ENCODE peak calls at places on chromosomes 11 and 22, in ten cellular contexts. One of them, this sample, is unnamed. For H3K9me3, the result is how much of the 10 kb centered on the place peaks cover.

GRCh38 chr11:15663778-15664218 is 549.1 kb downstream of the INSC start:
- DNase-seq in PC-3: no peak
- DNase-seq in endothelial cell of umbilical vein: no peak
- DNase-seq in A549: no peak
- DNase-seq in IMR-90: no peak
- DNase-seq in Karpas-422: no peak
- DNase-seq in mesenchymal stem cell: peak
- DNase-seq in PC-9: no peak
- DNase-seq in HCT116: no peak
- DNase-seq in fibroblast of lung: no peak
- DNase-seq in this sample: no peak

GRCh38 chr22:17375914-17376614 is 6.8 kb downstream of the CECR2 start:
- DNase-seq in IMR-90: no peak
- DNase-seq in mesenchymal stem cell: no peak
- DNase-seq in Karpas-422: no peak
- DNase-seq in A549: no peak
- DNase-seq in endothelial cell of umbilical vein: no peak
- DNase-seq in fibroblast of lung: no peak
- DNase-seq in HCT116: no peak
- DNase-seq in PC-9: no peak
- DNase-seq in PC-3: no peak
- DNase-seq in this sample: no peak

GRCh38 chr11:122202951-122203456 is 87.0 kb upstream of the BLID start:
- DNase-seq in mesenchymal stem cell: peak
- DNase-seq in fibroblast of lung: peak
- DNase-seq in A549: peak
- DNase-seq in PC-3: peak
- DNase-seq in HCT116: peak
- DNase-seq in IMR-90: peak
- DNase-seq in Karpas-422: peak
- DNase-seq in endothelial cell of umbilical vein: no peak
- DNase-seq in PC-9: peak
- DNase-seq in this sample: peak

GRCh38 chr11:16946477-16947282 is 67.5 kb downstream of the PLEKHA7 start:
- DNase-seq in A549: no peak
- DNase-seq in PC-9: no peak
- DNase-seq in HCT116: no peak
- DNase-seq in mesenchymal stem cell: no peak
- DNase-seq in Karpas-422: peak
- DNase-seq in PC-3: no peak
- DNase-seq in endothelial cell of umbilical vein: no peak
- DNase-seq in IMR-90: no peak
- DNase-seq in fibroblast of lung: no peak
- DNase-seq in this sample: no peak

GRCh38 chr22:20471126-20471833 is 24.3 kb downstream of the KLHL22 start:
- DNase-seq in HCT116: no peak
- DNase-seq in fibroblast of lung: no peak
- DNase-seq in Karpas-422: no peak
- DNase-seq in PC-3: no peak
- DNase-seq in IMR-90: no peak
- DNase-seq in mesenchymal stem cell: no peak
- DNase-seq in endothelial cell of umbilical vein: no peak
- DNase-seq in PC-9: no peak
- DNase-seq in A549: no peak
- DNase-seq in this sample: no peak

GRCh38 chr11:46369458-46370152 is 11.9 kb upstream of the MDK start:
- DNase-seq in PC-3: peak
- DNase-seq in HCT116: peak
- DNase-seq in mesenchymal stem cell: peak
- DNase-seq in Karpas-422: peak
- DNase-seq in endothelial cell of umbilical vein: peak
- DNase-seq in fibroblast of lung: peak
- DNase-seq in A549: peak
- DNase-seq in IMR-90: peak
- DNase-seq in PC-9: peak
- DNase-seq in this sample: peak

GRCh38 chr11:17415523-17416104 is 27.2 kb upstream of the KCNJ11 start:
- DNase-seq in endothelial cell of umbilical vein: no peak
- DNase-seq in fibroblast of lung: no peak
- DNase-seq in Karpas-422: no peak
- DNase-seq in HCT116: no peak
- DNase-seq in IMR-90: no peak
- DNase-seq in mesenchymal stem cell: no peak
- DNase-seq in PC-9: no peak
- DNase-seq in PC-3: no peak
- DNase-seq in A549: no peak
- DNase-seq in this sample: peak

GRCh38 chr11:83056204-83056603 is 15.5 kb downstream of the RAB30 start:
- DNase-seq in PC-9: no peak
- DNase-seq in HCT116: no peak
- DNase-seq in A549: no peak
- DNase-seq in endothelial cell of umbilical vein: peak
- DNase-seq in Karpas-422: no peak
- DNase-seq in mesenchymal stem cell: no peak
- DNase-seq in IMR-90: no peak
- DNase-seq in fibroblast of lung: no peak
- DNase-seq in PC-3: peak
- DNase-seq in this sample: no peak

GRCh38 chr11:123829745-123830144 is 23.6 kb upstream of the OR6M1 start:
- DNase-seq in Karpas-422: no peak
- DNase-seq in HCT116: no peak
- DNase-seq in endothelial cell of umbilical vein: no peak
- DNase-seq in fibroblast of lung: no peak
- DNase-seq in PC-9: no peak
- DNase-seq in IMR-90: no peak
- DNase-seq in mesenchymal stem cell: no peak
- DNase-seq in PC-3: no peak
- DNase-seq in A549: no peak
- DNase-seq in this sample: no peak

GRCh38 chr11:123838659-123839058 is 32.5 kb upstream of the OR6M1 start:
- DNase-seq in HCT116: no peak
- DNase-seq in endothelial cell of umbilical vein: no peak
- DNase-seq in PC-3: peak
- DNase-seq in mesenchymal stem cell: no peak
- DNase-seq in fibroblast of lung: no peak
- DNase-seq in IMR-90: no peak
- DNase-seq in Karpas-422: no peak
- DNase-seq in A549: no peak
- DNase-seq in PC-9: no peak
- DNase-seq in this sample: no peak

GRCh38 chr11:123838199-123838598 is 32.0 kb upstream of the OR6M1 start:
- DNase-seq in PC-9: no peak
- DNase-seq in fibroblast of lung: no peak
- DNase-seq in endothelial cell of umbilical vein: no peak
- DNase-seq in mesenchymal stem cell: no peak
- DNase-seq in IMR-90: no peak
- DNase-seq in PC-3: no peak
- DNase-seq in Karpas-422: no peak
- DNase-seq in A549: no peak
- DNase-seq in HCT116: no peak
- DNase-seq in this sample: no peak

GRCh38 chr11:123833095-123833494 is 26.9 kb upstream of the OR6M1 start:
- DNase-seq in HCT116: no peak
- DNase-seq in PC-3: peak
- DNase-seq in A549: no peak
- DNase-seq in mesenchymal stem cell: no peak
- DNase-seq in fibroblast of lung: no peak
- DNase-seq in endothelial cell of umbilical vein: no peak
- DNase-seq in IMR-90: no peak
- DNase-seq in PC-9: no peak
- DNase-seq in Karpas-422: no peak
- DNase-seq in this sample: no peak
- H3K4me2 ChIP-seq in HCT116: no peak
- H3K4me2 ChIP-seq in PC-3: no peak
- H3K4me2 ChIP-seq in A549: no peak
- H3K4me2 ChIP-seq in mesenchymal stem cell: no peak
- H3K4me2 ChIP-seq in fibroblast of lung: no peak
- H3K4me2 ChIP-seq in endothelial cell of umbilical vein: no peak
- H3K4me2 ChIP-seq in IMR-90: no peak
- H3K4me2 ChIP-seq in PC-9: no peak
- H3K4me2 ChIP-seq in Karpas-422: no peak
- H3K4me2 ChIP-seq in this sample: no peak

GRCh38 chr11:70539360-70540095 is 141.2 kb downstream of the CTTN start:
- DNase-seq in fibroblast of lung: no peak
- DNase-seq in Karpas-422: no peak
- DNase-seq in PC-3: no peak
- DNase-seq in mesenchymal stem cell: no peak
- DNase-seq in HCT116: no peak
- DNase-seq in A549: no peak
- DNase-seq in endothelial cell of umbilical vein: no peak
- DNase-seq in PC-9: no peak
- DNase-seq in IMR-90: no peak
- DNase-seq in this sample: no peak
- H3K9me3 ChIP-seq in fibroblast of lung: under half
- H3K9me3 ChIP-seq in Karpas-422: under half
- H3K9me3 ChIP-seq in PC-3: under half
- H3K9me3 ChIP-seq in mesenchymal stem cell: under half
- H3K9me3 ChIP-seq in HCT116: under half
- H3K9me3 ChIP-seq in A549: under half
- H3K9me3 ChIP-seq in endothelial cell of umbilical vein: under half
- H3K9me3 ChIP-seq in PC-9: under half
- H3K9me3 ChIP-seq in IMR-90: under half
- H3K9me3 ChIP-seq in this sample: under half

GRCh38 chr22:39473856-39474255 is 17.0 kb downstream of the MGAT3 start:
- DNase-seq in PC-9: no peak
- DNase-seq in endothelial cell of umbilical vein: no peak
- DNase-seq in HCT116: no peak
- DNase-seq in fibroblast of lung: no peak
- DNase-seq in Karpas-422: no peak
- DNase-seq in PC-3: no peak
- DNase-seq in A549: no peak
- DNase-seq in mesenchymal stem cell: no peak
- DNase-seq in IMR-90: no peak
- DNase-seq in this sample: no peak

GRCh38 chr22:39474351-39474991 is 17.7 kb downstream of the MGAT3 start:
- DNase-seq in mesenchymal stem cell: peak
- DNase-seq in PC-3: no peak
- DNase-seq in A549: no peak
- DNase-seq in endothelial cell of umbilical vein: no peak
- DNase-seq in Karpas-422: peak
- DNase-seq in fibroblast of lung: no peak
- DNase-seq in PC-9: peak
- DNase-seq in HCT116: no peak
- DNase-seq in IMR-90: peak
- DNase-seq in this sample: no peak

GRCh38 chr22:39476664-39477063 is 19.9 kb downstream of the MGAT3 start:
- DNase-seq in mesenchymal stem cell: no peak
- DNase-seq in Karpas-422: no peak
- DNase-seq in PC-3: no peak
- DNase-seq in HCT116: no peak
- DNase-seq in PC-9: no peak
- DNase-seq in A549: no peak
- DNase-seq in endothelial cell of umbilical vein: no peak
- DNase-seq in IMR-90: no peak
- DNase-seq in fibroblast of lung: no peak
- DNase-seq in this sample: no peak

GRCh38 chr22:39475902-39476301 is 19.1 kb downstream of the MGAT3 start:
- DNase-seq in A549: no peak
- DNase-seq in endothelial cell of umbilical vein: no peak
- DNase-seq in fibroblast of lung: no peak
- DNase-seq in PC-9: no peak
- DNase-seq in PC-3: no peak
- DNase-seq in mesenchymal stem cell: no peak
- DNase-seq in Karpas-422: no peak
- DNase-seq in IMR-90: no peak
- DNase-seq in HCT116: no peak
- DNase-seq in this sample: no peak

GRCh38 chr22:39475337-39475736 is 18.5 kb downstream of the MGAT3 start:
- DNase-seq in Karpas-422: peak
- DNase-seq in PC-9: no peak
- DNase-seq in HCT116: no peak
- DNase-seq in A549: no peak
- DNase-seq in mesenchymal stem cell: no peak
- DNase-seq in IMR-90: no peak
- DNase-seq in endothelial cell of umbilical vein: no peak
- DNase-seq in fibroblast of lung: no peak
- DNase-seq in PC-3: no peak
- DNase-seq in this sample: no peak
- H3K4me2 ChIP-seq in Karpas-422: peak
- H3K4me2 ChIP-seq in PC-9: no peak
- H3K4me2 ChIP-seq in HCT116: no peak
- H3K4me2 ChIP-seq in A549: no peak
- H3K4me2 ChIP-seq in mesenchymal stem cell: no peak
- H3K4me2 ChIP-seq in IMR-90: no peak
- H3K4me2 ChIP-seq in endothelial cell of umbilical vein: no peak
- H3K4me2 ChIP-seq in fibroblast of lung: no peak
- H3K4me2 ChIP-seq in PC-3: no peak
- H3K4me2 ChIP-seq in this sample: no peak

GRCh38 chr22:47655930-47656329 is 893.5 kb downstream of the TBC1D22A start:
- DNase-seq in A549: no peak
- DNase-seq in Karpas-422: no peak
- DNase-seq in fibroblast of lung: no peak
- DNase-seq in endothelial cell of umbilical vein: no peak
- DNase-seq in IMR-90: no peak
- DNase-seq in PC-9: no peak
- DNase-seq in PC-3: no peak
- DNase-seq in HCT116: no peak
- DNase-seq in mesenchymal stem cell: no peak
- DNase-seq in this sample: no peak

GRCh38 chr22:47658182-47658581 is 895.7 kb downstream of the TBC1D22A start:
- DNase-seq in HCT116: no peak
- DNase-seq in fibroblast of lung: no peak
- DNase-seq in PC-9: no peak
- DNase-seq in endothelial cell of umbilical vein: no peak
- DNase-seq in mesenchymal stem cell: no peak
- DNase-seq in A549: no peak
- DNase-seq in Karpas-422: no peak
- DNase-seq in IMR-90: no peak
- DNase-seq in PC-3: no peak
- DNase-seq in this sample: no peak

GRCh38 chr22:47656806-47657205 is 894.4 kb downstream of the TBC1D22A start:
- DNase-seq in PC-3: no peak
- DNase-seq in IMR-90: no peak
- DNase-seq in Karpas-422: no peak
- DNase-seq in PC-9: no peak
- DNase-seq in fibroblast of lung: no peak
- DNase-seq in mesenchymal stem cell: no peak
- DNase-seq in endothelial cell of umbilical vein: no peak
- DNase-seq in HCT116: no peak
- DNase-seq in A549: no peak
- DNase-seq in this sample: no peak

GRCh38 chr22:47663615-47664605 is 901.5 kb downstream of the TBC1D22A start:
- DNase-seq in Karpas-422: no peak
- DNase-seq in A549: no peak
- DNase-seq in PC-3: no peak
- DNase-seq in IMR-90: no peak
- DNase-seq in HCT116: no peak
- DNase-seq in PC-9: no peak
- DNase-seq in fibroblast of lung: no peak
- DNase-seq in mesenchymal stem cell: no peak
- DNase-seq in endothelial cell of umbilical vein: no peak
- DNase-seq in this sample: no peak

DNA sequence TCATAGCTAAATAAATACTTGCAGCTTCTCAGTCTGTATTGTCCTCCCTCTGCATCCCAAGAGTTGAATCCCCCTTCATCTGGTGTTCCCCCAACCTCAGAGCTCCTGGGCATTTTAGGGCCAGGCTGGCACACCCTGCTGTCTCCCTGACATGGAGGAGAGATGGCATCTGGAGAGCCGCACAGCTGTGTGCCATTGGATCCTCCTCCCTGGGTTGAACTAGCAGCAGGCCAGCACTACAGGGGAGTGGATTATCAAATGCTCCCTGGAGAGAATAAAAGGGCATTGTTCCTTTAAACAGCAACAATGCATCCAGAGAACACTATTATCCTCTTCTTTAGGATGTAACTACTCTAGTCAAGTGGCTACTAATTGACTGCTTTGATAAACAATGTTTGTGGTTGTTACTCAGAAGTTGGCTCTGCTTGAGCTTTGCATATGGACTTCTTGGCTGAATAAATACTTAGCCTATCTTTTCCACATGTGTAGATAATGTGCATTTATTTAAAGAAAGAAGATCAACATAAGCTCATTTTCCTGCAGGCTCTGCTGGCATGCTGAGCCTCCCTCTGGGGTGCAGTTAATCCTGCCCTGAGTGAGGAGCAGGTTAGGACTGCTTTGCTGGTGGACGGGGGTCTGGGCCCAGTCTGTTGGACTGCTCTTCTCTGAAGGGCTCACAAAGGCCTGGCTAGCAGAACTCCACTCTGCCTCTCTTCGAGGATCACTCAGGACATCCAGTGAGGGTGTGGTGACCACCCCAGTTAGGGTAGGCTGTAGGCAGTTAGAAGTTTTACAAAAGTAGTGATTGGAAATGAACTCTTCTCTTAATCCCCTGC is 897.2 kb downstream of the TBC1D22A start:
- DNase-seq in endothelial cell of umbilical vein: no peak
- DNase-seq in mesenchymal stem cell: no peak
- DNase-seq in fibroblast of lung: no peak
- DNase-seq in PC-3: no peak
- DNase-seq in Karpas-422: no peak
- DNase-seq in A549: no peak
- DNase-seq in IMR-90: no peak
- DNase-seq in HCT116: no peak
- DNase-seq in PC-9: no peak
- DNase-seq in this sample: no peak
- H3K9me3 ChIP-seq in endothelial cell of umbilical vein: under half
- H3K9me3 ChIP-seq in mesenchymal stem cell: under half
- H3K9me3 ChIP-seq in fibroblast of lung: under half
- H3K9me3 ChIP-seq in PC-3: under half
- H3K9me3 ChIP-seq in Karpas-422: under half
- H3K9me3 ChIP-seq in A549: under half
- H3K9me3 ChIP-seq in IMR-90: under half
- H3K9me3 ChIP-seq in HCT116: under half
- H3K9me3 ChIP-seq in PC-9: under half
- H3K9me3 ChIP-seq in this sample: under half

This sample was measured in DND-41.